ENCODE peak calls at places on chromosomes 1 and 21, in eight cellular contexts. Y, R, U, M, K, H, V and B are unnamed samples.

GRCh38 chr1:168794057-168794456 is 65.1 kb upstream of the DPT start:
- DNase-seq in K (no peak), R (no peak), Y (no peak), M (no peak), H (no peak), U (no peak), V (no peak), B (no peak)

GRCh38 chr1:151799179-151800022 is 5.8 kb downstream of the LINGO4 start:
- DNase-seq in H (no peak), Y (peak), V (no peak), K (no peak), M (no peak), R (no peak), U (no peak), B (no peak)

GRCh38 chr1:53176452-53177344 is 19.9 kb upstream of the CPT2 start:
- DNase-seq in H (no peak), R (peak), K (peak), M (no peak), V (peak), U (no peak), Y (peak), B (no peak)

GRCh38 chr1:218613105-218613504 is 268.0 kb downstream of the TGFB2 start:
- DNase-seq in H (no peak), V (no peak), M (no peak), U (no peak), Y (no peak), K (no peak), R (no peak), B (no peak)

GRCh38 chr21:31352841-31353240 is 8.8 kb upstream of the TIAM1 start:
- DNase-seq in U (no peak), H (no peak), V (no peak), K (no peak), M (no peak), Y (no peak), R (no peak), B (no peak)

GRCh38 chr1:116807394-116807793 is 53.2 kb downstream of the CD2 start:
- DNase-seq in R (no peak), V (no peak), H (no peak), M (no peak), K (no peak), U (no peak), Y (no peak), B (no peak)

GRCh38 chr1:168589136-168589535 is 12.7 kb downstream of the XCL1 start:
- DNase-seq in K (no peak), U (no peak), M (no peak), H (no peak), Y (no peak), V (no peak), R (no peak), B (no peak)

GRCh38 chr1:21680918-21681317 is 11.8 kb upstream of the RAP1GAP start:
- DNase-seq in U (no peak), Y (no peak), V (peak), K (peak), M (no peak), H (no peak), R (no peak), B (no peak)

GRCh38 chr1:119462964-119463363 is 44.0 kb upstream of the HSD3B1 start:
- DNase-seq in V (no peak), R (no peak), Y (peak), M (no peak), U (no peak), H (no peak), K (no peak), B (no peak)

GRCh38 chr1:62325696-62326095 is 6.5 kb upstream of the KANK4 start:
- DNase-seq in K (no peak), R (no peak), Y (peak), M (no peak), U (no peak), H (no peak), V (no peak), B (no peak)

GRCh38 chr1:24765308-24765988 is 20.2 kb downstream of the CLIC4 start:
- DNase-seq in U (no peak), M (no peak), H (no peak), V (peak), K (peak), Y (no peak), R (no peak), B (no peak)

GRCh38 chr1:66388918-66389317 is 145.0 kb upstream of the SGIP1 start:
- DNase-seq in H (no peak), K (no peak), M (no peak), U (no peak), R (no peak), Y (no peak), V (no peak), B (no peak)

GRCh38 chr1:95352767-95353166 is 118.8 kb downstream of the RWDD3 start:
- DNase-seq in Y (no peak), V (no peak), K (no peak), M (no peak), U (no peak), H (no peak), R (no peak), B (no peak)

GRCh38 chr1:69070660-69071373 is 496.9 kb upstream of the LRRC7 start:
- DNase-seq in R (no peak), U (no peak), V (no peak), H (no peak), K (no peak), Y (no peak), M (no peak), B (no peak)

GRCh38 chr1:240612811-240613210 is 856 bp upstream of the GREM2 start:
- DNase-seq in Y (no peak), M (no peak), K (no peak), R (no peak), U (no peak), H (no peak), V (peak), B (no peak)

GRCh38 chr1:213417225-213417820 is 366.3 kb downstream of the RPS6KC1 start:
- DNase-seq in Y (no peak), H (no peak), R (no peak), V (no peak), M (no peak), U (no peak), K (no peak), B (no peak)

DNA sequence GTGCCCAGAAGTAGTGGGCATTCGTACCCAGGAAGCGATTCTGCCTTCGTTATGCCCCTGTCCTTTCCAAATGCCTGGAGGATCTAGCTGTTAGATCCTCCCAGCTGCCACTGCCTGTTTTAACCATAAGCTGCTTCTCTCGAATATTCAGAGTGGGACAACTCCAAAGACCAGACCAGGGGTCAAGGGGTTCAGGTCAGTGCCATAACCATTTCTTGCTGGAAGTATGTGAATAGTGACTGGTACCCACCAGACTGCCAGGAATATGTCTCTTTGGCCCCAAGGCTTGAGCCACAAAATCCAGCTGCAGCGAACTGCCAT is 914 bp upstream of the MTF1 start:
- DNase-seq in M (no peak), U (no peak), H (no peak), K (no peak), Y (no peak), R (no peak), V (no peak), B (no peak)
- TF ChIP-seq CTCF in M (no peak), U (no peak), H (no peak), K (no peak), Y (no peak), R (no peak), V (no peak), B (peak)

GRCh38 chr1:11787251-11787803 is 18.4 kb downstream of the MTHFR start:
- DNase-seq in H (no peak), U (no peak), Y (peak), V (peak), M (no peak), K (peak), R (peak), B (no peak)

GRCh38 chr1:11784993-11785769 is 20.6 kb downstream of the MTHFR start:
- DNase-seq in H (peak), Y (no peak), U (peak), M (peak), R (peak), V (peak), K (peak), B (no peak)

GRCh38 chr1:11784256-11784992 is 21.3 kb downstream of the MTHFR start:
- DNase-seq in Y (no peak), V (no peak), U (no peak), M (no peak), K (no peak), R (no peak), H (no peak), B (no peak)

GRCh38 chr1:11787804-11788436 is 17.8 kb downstream of the MTHFR start:
- DNase-seq in K (no peak), Y (no peak), H (no peak), U (no peak), R (no peak), V (no peak), M (no peak), B (no peak)

DNA sequence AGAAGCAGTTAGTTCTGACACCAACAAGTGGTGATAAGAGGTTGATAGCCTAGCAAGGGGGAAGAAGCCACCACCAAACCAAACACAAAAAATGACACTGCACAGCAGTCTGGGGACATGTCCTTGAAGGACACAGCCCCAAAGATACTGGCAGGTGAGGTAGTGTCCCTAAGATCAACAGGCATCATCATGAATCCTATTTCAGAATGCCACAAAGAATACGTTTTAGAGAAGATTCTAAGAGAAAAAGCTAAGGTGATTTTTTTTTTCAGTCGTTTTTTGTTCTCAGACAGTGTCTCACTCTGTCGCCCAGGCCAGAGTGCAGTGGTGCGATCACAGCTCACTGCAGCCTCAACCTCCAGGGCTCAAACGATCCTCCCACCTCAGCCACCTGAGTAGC is 19.6 kb downstream of the MTHFR start:
- DNase-seq in H (no peak), V (no peak), M (no peak), Y (no peak), R (no peak), K (no peak), U (no peak), B (no peak)
- TF ChIP-seq CTCF in H (no peak), V (no peak), M (no peak), Y (no peak), R (no peak), K (no peak), U (no peak), B (no peak)

GRCh38 chr1:83497563-83497962 is 501.4 kb downstream of the TTLL7 start:
- DNase-seq in R (no peak), H (no peak), U (peak), K (no peak), Y (peak), V (peak), M (no peak), B (no peak)
- TF ChIP-seq CTCF in R (no peak), H (no peak), U (no peak), K (no peak), Y (peak), V (peak), M (peak), B (no peak)

GRCh38 chr1:209030454-209031167 is 552.9 kb upstream of the CAMK1G start:
- DNase-seq in R (no peak), V (no peak), H (no peak), M (no peak), K (no peak), Y (no peak), U (no peak), B (no peak)

GRCh38 chr1:209023790-209024189 is 559.7 kb upstream of the CAMK1G start:
- DNase-seq in V (no peak), U (no peak), M (no peak), H (no peak), Y (no peak), K (no peak), R (no peak), B (no peak)

DNA sequence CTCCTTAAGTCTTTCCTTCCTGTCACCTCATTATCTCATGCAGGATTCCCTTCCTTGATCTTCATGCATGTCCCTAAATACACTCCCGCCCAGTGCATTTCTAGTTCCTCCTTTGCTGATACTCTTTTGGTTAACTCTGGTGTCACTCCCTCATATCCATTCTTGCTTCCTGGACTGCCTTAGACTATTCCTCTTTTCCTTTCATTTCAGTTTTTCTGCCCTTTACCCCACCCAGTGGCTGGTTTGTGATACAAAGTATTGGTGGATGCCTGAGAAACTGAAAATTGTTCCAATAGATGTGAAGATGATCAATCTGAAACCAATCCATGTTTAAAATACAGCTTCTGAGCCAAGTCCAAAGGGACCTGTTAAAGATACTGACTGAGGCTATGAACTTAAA is 553.8 kb upstream of the CAMK1G start:
- DNase-seq in K (no peak), H (no peak), M (no peak), U (no peak), R (no peak), V (no peak), Y (no peak), B (no peak)
- TF ChIP-seq CTCF in K (no peak), H (no peak), M (no peak), U (no peak), R (no peak), V (no peak), Y (peak), B (no peak)

DNA sequence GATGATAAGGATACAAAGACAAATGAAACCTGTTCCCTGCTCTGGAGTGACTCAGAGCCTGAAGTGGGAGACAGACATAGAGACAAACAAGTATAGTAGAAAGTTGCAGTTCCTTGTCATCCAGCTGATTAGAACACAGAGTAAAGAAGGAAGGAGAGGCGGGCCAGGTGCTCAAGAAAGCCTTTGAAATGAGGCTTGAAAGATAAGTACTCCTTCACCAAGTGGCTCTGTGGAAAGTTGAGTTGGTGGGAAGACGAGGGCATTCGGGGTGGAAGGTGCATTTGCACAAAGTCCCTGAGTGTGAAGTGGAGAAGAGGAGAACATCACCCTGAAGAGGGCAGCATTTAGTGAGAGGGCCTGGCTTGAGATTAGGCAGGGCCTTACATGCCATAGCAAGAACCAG is 17.0 kb downstream of the MARK1 start:
- DNase-seq in Y (no peak), U (no peak), K (peak), V (peak), M (no peak), R (no peak), H (no peak), B (no peak)
- TF ChIP-seq CTCF in Y (peak), U (no peak), K (no peak), V (peak), M (no peak), R (no peak), H (no peak), B (no peak)

GRCh38 chr1:112674440-112674985 is at the start of gene MOV10:
- DNase-seq in M (peak), R (peak), V (peak), K (peak), Y (peak), U (peak), H (peak), B (no peak)

GRCh38 chr1:112672009-112672408 is 2.5 kb upstream of the MOV10 start:
- DNase-seq in K (no peak), M (no peak), V (no peak), R (no peak), Y (no peak), H (no peak), U (no peak), B (no peak)

GRCh38 chr1:112674986-112675727 is 698 bp downstream of the MOV10 start:
- DNase-seq in Y (no peak), H (peak), V (no peak), R (peak), M (peak), U (peak), K (peak), B (peak)

GRCh38 chr1:112672842-112673241 is 1.6 kb upstream of the MOV10 start:
- DNase-seq in U (no peak), Y (no peak), R (no peak), K (no peak), M (no peak), V (no peak), H (no peak), B (no peak)

DNA sequence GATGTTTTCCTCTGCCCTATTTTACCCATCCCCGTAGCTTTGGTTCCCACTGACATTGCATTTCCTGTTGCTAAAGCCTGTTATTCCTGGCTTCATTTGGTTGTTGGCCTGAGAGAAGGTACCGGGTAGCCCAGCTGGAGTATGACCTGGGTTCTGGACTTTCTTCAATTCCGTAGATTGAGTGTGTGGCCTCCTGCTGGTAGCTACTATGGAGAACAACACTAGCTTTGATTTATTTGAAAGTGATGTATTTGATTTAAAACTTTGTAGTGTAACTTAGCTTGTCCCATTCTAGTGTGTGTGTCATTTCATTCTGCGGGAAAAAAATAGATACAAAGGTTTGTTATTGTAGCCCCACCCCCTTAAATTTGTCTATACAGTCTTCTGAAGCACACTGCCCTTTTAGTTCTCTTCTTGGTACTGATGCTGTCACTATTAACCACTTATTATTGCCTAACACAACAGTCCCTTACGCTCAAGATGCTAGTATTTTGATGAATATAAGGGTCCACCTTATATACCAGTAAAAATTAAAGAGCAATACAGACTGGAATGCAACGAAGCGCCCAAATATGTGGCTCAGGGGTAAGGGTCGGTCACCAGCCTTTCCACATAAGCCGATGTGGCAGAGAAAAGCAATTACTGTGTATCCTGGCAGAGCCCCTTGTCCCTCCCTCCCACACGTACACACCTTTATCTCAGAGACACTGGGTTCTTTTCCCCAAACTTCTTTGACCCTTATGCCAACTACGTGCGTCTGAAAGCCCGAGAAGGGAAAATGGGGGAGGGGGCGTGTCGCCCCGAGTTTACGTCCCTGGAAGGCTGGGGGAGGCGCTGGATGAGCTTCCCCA is 645 bp upstream of the MOV10 start:
- DNase-seq in M (no peak), H (peak), U (no peak), V (peak), K (peak), R (no peak), Y (peak), B (no peak)
- TF ChIP-seq CTCF in M (peak), H (peak), U (peak), V (peak), K (peak), R (peak), Y (peak), B (peak)